ENCODE peak calls at places on chromosomes 3 and 15, in eight cellular contexts. B is endothelial cell; T is GM04504; C is activated naive CD8-positive, alpha-beta T cell treated with anti-CD3 and anti-CD28 coated beads for 36 hours; V is epithelial cell of prostate; Q is effector CD4-positive, alpha-beta T cell; S is hypothalamus; U is H54. Z is an unnamed sample.

GRCh38 chr3:101791778-101792177 is 12.8 kb downstream of the NXPE3 start:
- DNase-seq in C (no peak), S (no peak), Q (no peak), B (no peak), U (no peak), V (no peak), T (no peak), Z (no peak)

GRCh38 chr3:73213906-73214305 is 152.4 kb downstream of the EBLN2 start:
- DNase-seq in V (no peak), S (no peak), C (no peak), B (no peak), U (no peak), Q (no peak), T (peak; percentile 46), Z (no peak)

GRCh38 chr3:176190755-176191154 is 1006.5 kb downstream of the TBL1XR1 start:
- DNase-seq in V (no peak), C (no peak), T (no peak), U (no peak), B (no peak), Q (no peak), S (no peak), Z (no peak)

GRCh38 chr3:50122661-50123391 is 32.3 kb upstream of the SEMA3F start:
- DNase-seq in Q (no peak), S (no peak), B (no peak), T (no peak), V (no peak), U (no peak), C (no peak), Z (no peak)

GRCh38 chr3:28808068-28808467 is 459.4 kb upstream of the AZI2 start:
- DNase-seq in Q (no peak), S (no peak), U (no peak), V (no peak), B (no peak), C (no peak), T (no peak), Z (no peak)

GRCh38 chr3:98980915-98981596 is 79.6 kb upstream of the DCBLD2 start:
- DNase-seq in Q (no peak), U (no peak), C (no peak), S (no peak), B (no peak), T (peak; percentile 39), V (no peak), Z (no peak)

GRCh38 chr3:31882895-31883294 is 98.2 kb downstream of the OSBPL10 start:
- DNase-seq in S (no peak), Q (no peak), T (no peak), U (no peak), V (no peak), B (no peak), C (no peak), Z (no peak)

GRCh38 chr3:197561926-197562325 is 6.2 kb upstream of the BDH1 start:
- DNase-seq in Q (no peak), B (no peak), U (no peak), C (no peak), T (no peak), S (no peak), V (no peak), Z (no peak)

GRCh38 chr3:155065537-155065936 is 14.6 kb upstream of the MME start:
- DNase-seq in B (no peak), Q (no peak), U (no peak), T (peak; percentile 69), V (peak; percentile 90), S (no peak), C (no peak), Z (no peak)

GRCh38 chr3:60366491-60366890 is 884.8 kb downstream of the FHIT start:
- DNase-seq in T (no peak), Q (no peak), C (no peak), B (no peak), U (no peak), S (no peak), V (no peak), Z (no peak)

GRCh38 chr3:100358413-100358812 is 23.9 kb downstream of the NIT2 start:
- DNase-seq in U (no peak), C (no peak), Q (no peak), V (no peak), S (no peak), B (no peak), T (no peak), Z (no peak)

GRCh38 chr3:139388961-139389551 is 391 bp downstream of the COPB2 start:
- DNase-seq in U (no peak), Q (no peak), B (no peak), S (no peak), V (no peak), C (no peak), T (no peak), Z (no peak)

GRCh38 chr15:88396382-88396781 is 70.8 kb downstream of the MRPL46 start:
- DNase-seq in S (no peak), U (no peak), V (no peak), Q (no peak), T (no peak), B (no peak), C (no peak), Z (no peak)

GRCh38 chr3:119219069-119219468 is 21.6 kb downstream of the B4GALT4 start:
- DNase-seq in T (no peak), C (no peak), U (no peak), B (no peak), Q (no peak), S (no peak), V (no peak), Z (no peak)

GRCh38 chr15:37004981-37005735 is 95.2 kb downstream of the MEIS2 start:
- DNase-seq in T (no peak), C (no peak), S (no peak), V (no peak), U (no peak), Q (no peak), B (no peak), Z (no peak)

GRCh38 chr3:71858493-71859127 is 73.7 kb upstream of the PROK2 start:
- DNase-seq in T (no peak), V (no peak), S (no peak), C (no peak), B (no peak), U (no peak), Q (no peak), Z (no peak)